ENCODE peak calls at places on chromosomes 6 and 20, in five cellular contexts. G is pancreas, E is osteocyte, W is colonic mucosa, C is nephron progenitor cell. D is an unnamed sample.

GRCh38 chr6:117601811-117602150 is 530 bp downstream of the GOPC start:
- DNase-seq in G (peak), C (no peak), W (peak), E (no peak), D (no peak)

GRCh38 chr6:106448000-106448426 is 87.5 kb downstream of the CRYBG1 start:
- DNase-seq in C (no peak), W (no peak), G (no peak), E (no peak), D (no peak)

GRCh38 chr6:160007118-160007517 is 38.2 kb downstream of the IGF2R start:
- DNase-seq in W (no peak), E (no peak), C (no peak), G (no peak), D (no peak)

GRCh38 chr20:38192323-38192885 is 27.3 kb upstream of the TGM2 start:
- DNase-seq in G (no peak), C (no peak), W (no peak), E (no peak), D (no peak)

GRCh38 chr6:122200441-122200840 is 199.0 kb upstream of the HSF2 start:
- DNase-seq in E (no peak), G (no peak), W (no peak), C (no peak), D (no peak)

GRCh38 chr6:122798099-122798641 is 9.1 kb downstream of the SMPDL3A start:
- DNase-seq in W (peak), E (no peak), C (no peak), G (peak), D (no peak)

GRCh38 chr20:15597306-15597705 is 975.9 kb downstream of the KIF16B start:
- DNase-seq in W (peak), E (no peak), C (no peak), G (no peak), D (no peak)

GRCh38 chr6:1558388-1558787 is 51.3 kb upstream of the FOXC1 start:
- DNase-seq in G (no peak), C (no peak), W (no peak), E (peak), D (no peak)

GRCh38 chr6:129672883-129673631 is 36.9 kb downstream of the ARHGAP18 start:
- DNase-seq in E (no peak), C (no peak), G (no peak), W (no peak), D (no peak)

GRCh38 chr6:157323924-157324276 is 581 bp upstream of the TMEM242 start:
- DNase-seq in E (peak), C (peak), G (peak), W (peak), D (peak)

GRCh38 chr20:39082686-39083085 is 120.5 kb downstream of the DHX35 start:
- DNase-seq in G (no peak), C (no peak), E (no peak), W (no peak), D (no peak)

GRCh38 chr20:25148181-25148981 is 47.1 kb upstream of the ENTPD6 start:
- DNase-seq in W (peak), C (no peak), E (no peak), G (peak), D (no peak)

GRCh38 chr6:148677594-148678476 is 69.0 kb upstream of the UST start:
- DNase-seq in W (no peak), G (no peak), E (no peak), C (no peak), D (no peak)

GRCh38 chr6:148497256-148497655 is 154.6 kb downstream of the SASH1 start:
- DNase-seq in E (no peak), C (no peak), G (no peak), W (no peak), D (no peak)

GRCh38 chr20:9140172-9140760 is 71.4 kb downstream of the PLCB4 start:
- DNase-seq in E (no peak), W (no peak), G (no peak), C (peak), D (no peak)

GRCh38 chr6:73610444-73611275 is 43.1 kb downstream of the SLC17A5 start:
- DNase-seq in C (no peak), G (no peak), E (no peak), W (no peak), D (no peak)

GRCh38 chr6:106442351-106442750 is 81.8 kb downstream of the CRYBG1 start:
- DNase-seq in W (no peak), G (no peak), C (no peak), E (no peak), D (no peak)

GRCh38 chr6:89562114-89562815 is 76.3 kb downstream of the LYRM2 start:
- DNase-seq in C (no peak), E (no peak), G (no peak), W (no peak), D (no peak)

GRCh38 chr6:38925110-38925509 is 123.5 kb upstream of the GLP1R start:
- DNase-seq in W (no peak), G (no peak), E (no peak), C (no peak), D (no peak)

GRCh38 chr6:35165630-35166071 is 24.5 kb upstream of the TCP11 start:
- DNase-seq in C (no peak), W (peak), E (no peak), G (peak), D (no peak)

GRCh38 chr6:104182811-104183210 is 676.9 kb downstream of the HACE1 start:
- DNase-seq in W (no peak), G (no peak), C (no peak), E (no peak), D (no peak)

GRCh38 chr6:147321260-147321659 is 117.0 kb downstream of the STXBP5 start:
- DNase-seq in W (no peak), C (no peak), E (no peak), G (no peak), D (no peak)

GRCh38 chr6:80126657-80127350 is 20.3 kb downstream of the BCKDHB start:
- DNase-seq in C (no peak), E (no peak), G (no peak), W (peak), D (no peak)

GRCh38 chr6:166614589-166614988 is 12.5 kb downstream of the RPS6KA2 start:
- DNase-seq in G (no peak), W (no peak), C (no peak), E (peak), D (no peak)

GRCh38 chr20:11919571-11919970 is 1.9 kb downstream of the BTBD3 start:
- DNase-seq in W (no peak), G (no peak), C (no peak), E (no peak), D (no peak)

GRCh38 chr6:43742285-43742684 is 27.7 kb upstream of the VEGFA start:
- DNase-seq in W (no peak), E (no peak), G (no peak), C (no peak), D (no peak)

GRCh38 chr6:162249907-162250642 is 477.5 kb downstream of the PRKN start:
- DNase-seq in W (no peak), E (no peak), C (no peak), G (no peak), D (no peak)

GRCh38 chr6:12614468-12614867 is 102.1 kb upstream of the PHACTR1 start:
- DNase-seq in C (no peak), W (no peak), G (no peak), E (no peak), D (no peak)

GRCh38 chr6:139778688-139779087 is 404.2 kb upstream of the CITED2 start:
- DNase-seq in W (no peak), C (no peak), E (no peak), G (no peak), D (no peak)

GRCh38 chr6:154302111-154302752 is 54.4 kb downstream of the IPCEF1 start:
- DNase-seq in W (no peak), G (no peak), C (no peak), E (no peak), D (no peak)

GRCh38 chr20:8267009-8267408 is 134.9 kb downstream of the PLCB1 start:
- DNase-seq in G (no peak), E (no peak), W (no peak), C (no peak), D (no peak)

GRCh38 chr20:21235346-21235712 is 67.8 kb upstream of the XRN2 start:
- DNase-seq in G (no peak), W (no peak), E (no peak), C (no peak), D (no peak)

GRCh38 chr6:70221025-70221714 is 81.7 kb downstream of the COL9A1 start:
- DNase-seq in E (no peak), G (no peak), W (no peak), C (peak), D (no peak)

GRCh38 chr20:6828794-6829423 is 61.4 kb downstream of the BMP2 start:
- DNase-seq in C (peak), E (no peak), W (peak), G (peak), D (no peak)

GRCh38 chr6:37822851-37823682 is 3.5 kb downstream of the ZFAND3 start:
- DNase-seq in E (no peak), G (no peak), W (peak), C (no peak), D (no peak)

GRCh38 chr20:54170963-54171362 is 2.8 kb downstream of the CYP24A1 start:
- DNase-seq in C (no peak), E (no peak), W (no peak), G (no peak), D (no peak)

GRCh38 chr6:132912273-132912672 is 97.9 kb downstream of the RPS12 start:
- DNase-seq in G (no peak), C (no peak), E (no peak), W (no peak), D (no peak)

GRCh38 chr6:139109558-139109957 is 25.3 kb upstream of the HECA start:
- DNase-seq in G (no peak), E (no peak), C (no peak), W (no peak), D (no peak)

GRCh38 chr6:111427341-111428116 is 55.5 kb downstream of the REV3L start:
- DNase-seq in E (no peak), C (no peak), G (no peak), W (no peak), D (no peak)

GRCh38 chr20:51042657-51043247 is 19.8 kb upstream of the KCNG1 start:
- DNase-seq in E (no peak), G (no peak), C (no peak), W (no peak), D (no peak)
- TF ChIP-seq CTCF in E (peak), G (no peak), C (peak), W (no peak), D (peak)

GRCh38 chr20:3173582-3174441 is 463 bp upstream of the LZTS3 start:
- DNase-seq in E (peak), W (peak), C (peak), G (peak), D (peak)
- TF ChIP-seq CTCF in E (peak), W (no peak), C (peak), G (no peak), D (peak)

DNA sequence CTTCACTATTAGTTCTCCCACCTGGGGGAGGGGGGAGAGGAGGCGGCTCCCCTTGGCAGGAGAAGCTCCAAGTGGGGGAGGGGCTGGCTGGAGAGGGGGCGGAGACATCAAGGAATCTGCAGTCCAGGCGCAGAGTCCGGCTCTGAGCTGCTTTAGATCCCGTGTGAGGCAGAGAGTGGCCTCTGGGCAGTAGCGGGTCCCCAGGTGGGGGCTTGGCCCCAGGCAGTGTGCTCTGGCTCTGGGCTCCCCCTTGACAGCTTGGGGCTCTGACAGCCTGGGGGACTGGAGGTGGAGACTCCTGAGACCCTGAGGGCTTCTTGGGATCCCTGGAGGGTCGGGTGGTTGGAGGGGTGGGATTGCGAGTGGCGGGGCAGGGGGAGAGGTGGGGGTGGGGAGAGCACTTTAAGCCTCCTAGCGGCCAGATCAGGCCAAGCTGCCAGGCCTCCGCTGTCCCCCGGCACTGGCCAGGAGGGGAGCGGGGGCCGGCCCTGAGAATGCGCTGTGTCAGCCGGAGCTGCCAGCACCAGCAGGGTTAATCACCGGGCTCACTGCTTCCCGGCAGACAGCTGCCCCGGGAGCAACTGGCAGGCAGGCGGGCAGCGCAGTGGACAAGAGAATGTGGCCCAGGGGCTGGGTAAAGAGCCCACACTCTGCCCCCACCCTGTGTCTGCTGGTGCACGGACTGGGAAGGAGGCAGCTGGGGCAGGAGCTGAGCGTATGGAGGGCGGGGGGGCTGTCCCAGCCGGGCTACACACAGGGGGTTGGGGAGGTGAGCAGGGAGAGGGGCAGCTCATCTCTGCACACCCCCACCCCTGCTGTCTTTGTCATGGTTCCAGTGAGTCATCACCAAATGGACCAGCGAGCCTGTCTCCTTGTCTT is 1.8 kb upstream of the LAMA5 start:
- DNase-seq in G (no peak), E (no peak), W (no peak), C (peak), D (no peak)
- TF ChIP-seq CTCF in G (peak), E (peak), W (peak), C (peak), D (peak)

GRCh38 chr6:18155864-18156396 is 708 bp downstream of the KDM1B start:
- DNase-seq in E (no peak), G (peak), W (peak), C (peak), D (peak)
- TF ChIP-seq CTCF in E (peak), G (no peak), W (peak), C (no peak), D (peak)

GRCh38 chr20:57582432-57583288 is 21.8 kb downstream of the PCK1 start:
- DNase-seq in W (no peak), G (no peak), C (peak), E (no peak), D (no peak)
- TF ChIP-seq CTCF in W (no peak), G (no peak), C (peak), E (peak), D (peak)

GRCh38 chr6:88492241-88492640 is 326.1 kb upstream of the CNR1 start:
- DNase-seq in E (no peak), G (no peak), W (no peak), C (no peak), D (no peak)

GRCh38 chr6:88493717-88494116 is 327.6 kb upstream of the CNR1 start:
- DNase-seq in W (no peak), G (no peak), E (no peak), C (no peak), D (no peak)

GRCh38 chr6:88491266-88491665 is 325.1 kb upstream of the CNR1 start:
- DNase-seq in E (no peak), W (no peak), C (no peak), G (no peak), D (no peak)

GRCh38 chr6:88494401-88495140 is 328.4 kb upstream of the CNR1 start:
- DNase-seq in W (no peak), C (no peak), E (no peak), G (no peak), D (no peak)

GRCh38 chr6:88492824-88493223 is 326.7 kb upstream of the CNR1 start:
- DNase-seq in W (no peak), E (no peak), C (no peak), G (no peak), D (no peak)
- TF ChIP-seq CTCF in W (no peak), E (peak), C (no peak), G (no peak), D (peak)

DNA sequence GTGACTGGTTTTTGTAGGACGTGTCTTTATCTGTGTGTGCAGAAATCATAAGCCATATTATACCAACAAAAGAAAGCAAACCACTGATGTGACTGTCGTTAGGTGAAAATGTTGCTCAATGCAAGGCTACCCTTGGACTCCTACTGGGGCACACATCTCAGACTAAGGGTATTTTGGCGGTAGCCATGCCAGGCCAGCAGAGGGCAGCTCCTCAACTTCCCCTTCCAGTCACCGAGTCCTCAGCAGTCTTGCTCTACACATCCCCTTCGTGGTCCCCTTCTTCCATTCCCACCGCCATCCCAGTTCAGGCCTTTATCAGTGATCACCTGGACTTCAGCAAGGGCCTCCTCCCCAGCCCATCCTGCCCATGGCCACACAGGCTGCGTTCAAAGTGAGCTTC is 113.7 kb upstream of the GGTLC1 start:
- DNase-seq in W (no peak), G (no peak), E (no peak), C (no peak), D (no peak)
- TF ChIP-seq CTCF in W (no peak), G (no peak), E (peak), C (peak), D (peak)

GRCh38 chr6:45504947-45505346 is 127.2 kb upstream of the SUPT3H start:
- DNase-seq in W (no peak), G (no peak), C (peak), E (no peak), D (no peak)
- TF ChIP-seq CTCF in W (no peak), G (no peak), C (no peak), E (no peak), D (no peak)